ENCODE peak calls at places on chromosomes 16 and 17, in nine cellular contexts. X, P, J, W, T, K, F, R and D are unnamed samples.

GRCh38 chr16:65845466-65846209 is 520.9 kb upstream of the CDH5 start:
- DNase-seq in F (no peak), J (no peak), R (no peak), X (no peak), W (no peak), T (no peak), P (no peak), K (peak; percentile 1), D (no peak)

GRCh38 chr16:66853261-66854139 is 9.3 kb downstream of the CA7 start:
- DNase-seq in J (no peak), K (no peak), F (no peak), W (no peak), X (no peak), T (peak; percentile 11), P (no peak), R (no peak), D (no peak)

GRCh38 chr16:64975821-64976220 is 146.0 kb downstream of the CDH11 start:
- DNase-seq in P (no peak), F (no peak), T (no peak), R (no peak), K (no peak), J (no peak), W (no peak), X (no peak), D (no peak)

GRCh38 chr17:40097931-40098845 is 2.2 kb downstream of the NR1D1 start:
- DNase-seq in T (no peak), R (peak; percentile 72), J (no peak), P (no peak), K (peak; percentile 81), W (peak; percentile 60), F (no peak), X (peak; percentile 89), D (no peak)

GRCh38 chr17:7740481-7741001 is 23.0 kb downstream of the DNAH2 start:
- DNase-seq in X (no peak), W (no peak), F (no peak), J (no peak), P (no peak), R (peak; percentile 23), K (no peak), T (no peak), D (no peak)

GRCh38 chr17:9434502-9435113 is 141.0 kb downstream of the STX8 start:
- DNase-seq in T (no peak), W (no peak), F (no peak), R (no peak), K (peak; percentile 24), X (no peak), J (no peak), P (no peak), D (no peak)

GRCh38 chr17:46011711-46012505 is 12.9 kb downstream of the STH start:
- DNase-seq in W (no peak), K (no peak), J (no peak), X (no peak), F (no peak), T (no peak), R (no peak), P (no peak), D (no peak)

GRCh38 chr17:67615011-67615561 is 102.7 kb upstream of the NOL11 start:
- DNase-seq in J (no peak), K (peak; percentile 9), X (no peak), P (no peak), R (no peak), W (no peak), T (no peak), F (no peak), D (no peak)

GRCh38 chr16:52227851-52228250 is 319.1 kb downstream of the TOX3 start:
- DNase-seq in K (no peak), W (no peak), P (no peak), X (no peak), T (no peak), R (no peak), J (no peak), F (no peak), D (no peak)

GRCh38 chr17:81043725-81044427 is 8.9 kb downstream of the BAIAP2 start:
- DNase-seq in K (peak; percentile 77), F (peak; percentile 85), T (peak; percentile 44), P (peak; percentile 61), J (no peak), X (no peak), R (no peak), W (peak; percentile 87), D (no peak)

GRCh38 chr17:9330140-9330902 is 245.3 kb downstream of the STX8 start:
- DNase-seq in J (no peak), W (no peak), P (no peak), T (no peak), K (no peak), F (no peak), R (no peak), X (no peak), D (no peak)

GRCh38 chr17:12316021-12316420 is 295.3 kb downstream of the MAP2K4 start:
- DNase-seq in K (no peak), X (no peak), P (peak; percentile 8), T (no peak), W (no peak), J (no peak), F (no peak), R (no peak), D (no peak)

GRCh38 chr17:70138309-70138865 is 30.9 kb upstream of the KCNJ2 start:
- DNase-seq in P (peak; percentile 23), J (no peak), K (no peak), F (no peak), X (no peak), W (no peak), T (no peak), R (no peak), D (no peak)

GRCh38 chr17:57514614-57515013 is 230.5 kb downstream of the CCDC182 start:
- DNase-seq in T (no peak), X (no peak), W (no peak), J (no peak), R (no peak), K (peak; percentile 57), P (no peak), F (no peak), D (no peak)

GRCh38 chr17:8857919-8858318 is 9.6 kb downstream of the PIK3R6 start:
- DNase-seq in J (no peak), W (no peak), K (peak; percentile 87), R (peak; percentile 41), X (no peak), T (no peak), F (no peak), P (no peak), D (no peak)

GRCh38 chr16:4110680-4111079 is 5.6 kb downstream of the ADCY9 start:
- DNase-seq in X (no peak), R (no peak), W (peak; percentile 68), P (no peak), J (no peak), K (no peak), T (no peak), F (no peak), D (no peak)

GRCh38 chr16:70746040-70746707 is 54.8 kb downstream of the VAC14 start:
- DNase-seq in P (peak; percentile 79), R (peak; percentile 50), K (peak; percentile 69), X (peak; percentile 76), F (peak; percentile 67), T (peak; percentile 41), W (peak; percentile 80), J (no peak), D (peak; percentile 25)

GRCh38 chr17:62950067-62950466 is 16.0 kb upstream of the TANC2 start:
- DNase-seq in P (peak; percentile 60), J (no peak), W (peak; percentile 48), T (no peak), R (peak; percentile 32), X (peak; percentile 24), F (no peak), K (peak; percentile 52), D (no peak)

GRCh38 chr16:68276223-68276622 is 11.9 kb downstream of the SLC7A6 start:
- DNase-seq in P (no peak), F (no peak), X (no peak), T (no peak), J (no peak), R (no peak), K (no peak), W (no peak), D (no peak)
- H3K4me1 ChIP-seq in P (peaks cover 3% of the 10 kb centered on the region), F (no peaks in the 10 kb centered on the region), X (peaks cover 12% of the 10 kb centered on the region), T (no peaks in the 10 kb centered on the region), J (peaks cover 77% of the 10 kb centered on the region), R (peaks cover 94% of the 10 kb centered on the region), K (peaks cover 19% of the 10 kb centered on the region), W (peaks cover 28% of the 10 kb centered on the region), D (no peaks in the 10 kb centered on the region)

GRCh38 chr16:27399969-27400368 is 2.0 kb upstream of the IL21R start:
- DNase-seq in X (no peak), T (no peak), R (no peak), W (no peak), J (no peak), P (no peak), K (no peak), F (no peak), D (no peak)
- H3K27ac ChIP-seq in X (no peak overlapping the region), T (no peak overlapping the region), R (no peak overlapping the region), W (no peak overlapping the region), J (no peak overlapping the region), P (no peak overlapping the region), K (no peak overlapping the region), F (no peak overlapping the region), D (no peak overlapping the region)

GRCh38 chr17:77151236-77151635 is 10.5 kb downstream of the SEC14L1 start:
- DNase-seq in K (no peak), X (no peak), J (no peak), T (no peak), W (no peak), P (no peak), R (no peak), F (no peak), D (no peak)

GRCh38 chr17:77148959-77149510 is 8.3 kb downstream of the SEC14L1 start:
- DNase-seq in X (no peak), K (no peak), R (no peak), W (no peak), T (no peak), F (no peak), P (no peak), J (no peak), D (no peak)

GRCh38 chr17:77155125-77155524 is 14.4 kb downstream of the SEC14L1 start:
- DNase-seq in F (no peak), P (no peak), X (no peak), T (no peak), R (no peak), W (no peak), J (no peak), K (no peak), D (no peak)

GRCh38 chr17:77153487-77153886 is 12.7 kb downstream of the SEC14L1 start:
- DNase-seq in R (no peak), K (no peak), J (no peak), T (no peak), X (no peak), W (no peak), F (no peak), P (no peak), D (no peak)

DNA sequence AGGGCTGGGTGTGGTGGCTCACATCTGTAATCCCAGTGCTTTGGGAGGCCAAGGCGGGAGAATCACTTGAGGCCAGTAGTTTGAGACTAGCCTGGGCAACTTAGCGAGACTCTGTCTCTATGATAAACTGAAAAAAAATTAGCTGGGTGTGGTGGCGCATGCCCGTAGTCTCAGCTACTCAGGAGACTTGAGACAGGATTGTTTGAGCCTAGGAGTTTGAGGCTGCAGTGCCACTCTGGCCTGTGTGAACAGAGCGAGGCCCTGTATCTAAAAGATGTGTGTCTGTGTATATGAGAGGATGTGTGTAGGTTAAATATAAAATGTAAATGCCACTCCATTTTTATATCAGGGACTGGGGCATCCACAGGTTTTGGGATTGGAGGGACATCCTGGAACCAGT is 13.4 kb downstream of the SEC14L1 start:
- DNase-seq in P (no peak), F (no peak), J (no peak), R (no peak), T (no peak), X (no peak), K (no peak), W (no peak), D (no peak)
- H3K4me1 ChIP-seq in P (peaks cover 9% of the 10 kb centered on the region), F (no peaks in the 10 kb centered on the region), J (no peaks in the 10 kb centered on the region), R (peaks cover 87% of the 10 kb centered on the region), T (no peaks in the 10 kb centered on the region), X (no peaks in the 10 kb centered on the region), K (peaks cover 15% of the 10 kb centered on the region), W (peaks cover 80% of the 10 kb centered on the region), D (peaks cover 54% of the 10 kb centered on the region)

GRCh38 chr16:27269300-27270150 is 953 bp upstream of the NSMCE1 start:
- DNase-seq in X (no peak), W (no peak), P (no peak), K (no peak), R (no peak), F (no peak), T (no peak), J (no peak), D (no peak)
- H3K27ac ChIP-seq in X (no peak overlapping the region), W (peak overlapping the region; percentile 87), P (peak overlapping the region; percentile 97), K (no peak overlapping the region), R (peak overlapping the region; percentile 87), F (peak overlapping the region; percentile 93), T (no peak overlapping the region), J (peak overlapping the region; percentile 93), D (peak overlapping the region; percentile 94)